ENCODE peak calls at places on chromosomes 5 and 9, in four cellular contexts. S is NT2/D1, F is fibroblast of the aortic adventitia, G is GM06990. C is an unnamed sample.
A peak's percentile ranks its signal among the peaks of the same experiment; 100 is the strongest.

GRCh38 chr5:68725905-68726683 is 367.7 kb upstream of the SLC30A5 start:
- DNase-seq in S (no peak), F (no peak), G (no peak), C (no peak)

GRCh38 chr9:136108648-136109266 is 9.9 kb downstream of the TMEM250 start:
- DNase-seq in S (no peak), F (no peak), G (no peak), C (no peak)

GRCh38 chr5:41763096-41763495 is 107.1 kb downstream of the OXCT1 start:
- DNase-seq in G (no peak), S (no peak), F (peak; percentile 75), C (peak; percentile 77)

GRCh38 chr5:116084231-116084630 is 594 bp upstream of the COMMD10 start:
- DNase-seq in F (peak; percentile 30), G (peak; percentile 36), S (no peak), C (peak; percentile 30)

GRCh38 chr5:2776338-2777302 is 25.1 kb upstream of the IRX2 start:
- DNase-seq in F (no peak), G (no peak), S (no peak), C (no peak)

GRCh38 chr9:6777218-6777902 is 19.6 kb downstream of the KDM4C start:
- DNase-seq in S (peak; percentile 89), F (no peak), G (peak; percentile 25), C (no peak)

GRCh38 chr5:44697025-44697424 is 111.7 kb upstream of the MRPS30 start:
- DNase-seq in G (no peak), S (no peak), F (no peak), C (no peak)

GRCh38 chr5:55063220-55063863 is 39.1 kb upstream of the GZMA start:
- DNase-seq in S (no peak), F (peak; percentile 39), G (no peak), C (peak; percentile 6)

GRCh38 chr9:134597041-134597913 is 44.3 kb upstream of the COL5A1 start:
- DNase-seq in G (no peak), S (no peak), F (no peak), C (peak; percentile 59)

GRCh38 chr9:4572184-4572826 is 82.0 kb downstream of the SLC1A1 start:
- DNase-seq in F (no peak), G (no peak), S (no peak), C (no peak)

GRCh38 chr5:58599217-58599616 is 16.3 kb downstream of the RAB3C start:
- DNase-seq in F (no peak), S (no peak), G (no peak), C (no peak)

GRCh38 chr5:73278693-73279092 is 105.7 kb downstream of the TMEM174 start:
- DNase-seq in S (no peak), F (no peak), G (no peak), C (no peak)

GRCh38 chr9:128371622-128372117 is 496 bp downstream of the URM1 start:
- DNase-seq in S (no peak), F (no peak), G (no peak), C (no peak)

GRCh38 chr5:137743031-137743640 is 7.2 kb upstream of the KLHL3 start:
- DNase-seq in G (no peak), F (peak; percentile 82), S (peak; percentile 46), C (peak; percentile 81)

GRCh38 chr5:77192444-77193050 is 17.9 kb upstream of the PDE8B start:
- DNase-seq in G (no peak), S (no peak), F (no peak), C (no peak)

GRCh38 chr5:71719092-71719964 is at the start of gene CARTPT:
- DNase-seq in G (no peak), S (peak; percentile 32), F (no peak), C (peak; percentile 16)

GRCh38 chr5:68033961-68034581 is 181.5 kb upstream of the PIK3R1 start:
- DNase-seq in F (peak; percentile 93), G (no peak), S (no peak), C (peak; percentile 56)

GRCh38 chr5:18605186-18605585 is 970.9 kb downstream of the TAF11L14 start:
- DNase-seq in G (no peak), S (no peak), F (no peak), C (no peak)

GRCh38 chr5:145887217-145887616 is 14.4 kb upstream of the GRXCR2 start:
- DNase-seq in S (no peak), G (no peak), F (no peak), C (no peak)

GRCh38 chr9:96183751-96184150 is 118.2 kb downstream of the HSD17B3 start:
- DNase-seq in S (no peak), F (no peak), G (no peak), C (no peak)

GRCh38 chr5:6574537-6574936 is 58.3 kb downstream of the NSUN2 start:
- DNase-seq in G (no peak), F (no peak), S (no peak), C (no peak)

GRCh38 chr5:154164182-154164581 is 26.4 kb upstream of the GALNT10 start:
- DNase-seq in F (no peak), G (no peak), S (no peak), C (no peak)

GRCh38 chr5:10601246-10602030 is 37.6 kb downstream of the ANKRD33B start:
- DNase-seq in F (peak; percentile 97), S (no peak), G (peak; percentile 72), C (peak; percentile 92)

GRCh38 chr5:120055858-120056257 is 408.2 kb upstream of the PRR16 start:
- DNase-seq in S (no peak), F (peak; percentile 84), G (no peak), C (peak; percentile 68)

GRCh38 chr5:107469485-107469884 is 201.3 kb downstream of the EFNA5 start:
- DNase-seq in S (no peak), G (no peak), F (peak; percentile 91), C (peak; percentile 93)

GRCh38 chr9:68999393-69000105 is 14.4 kb downstream of the PRKACG start:
- DNase-seq in F (peak; percentile 74), G (no peak), S (peak; percentile 76), C (peak; percentile 59)

GRCh38 chr5:15495026-15495425 is 5.0 kb upstream of the FBXL7 start:
- DNase-seq in S (no peak), F (no peak), G (no peak), C (no peak)

GRCh38 chr5:179699640-179700298 is 1.0 kb downstream of the CANX start:
- DNase-seq in F (peak; percentile 40), G (peak; percentile 8), S (no peak), C (peak; percentile 25)

GRCh38 chr5:102902647-102903046 is 147.5 kb downstream of the PAM start:
- DNase-seq in F (no peak), G (no peak), S (no peak), C (no peak)

GRCh38 chr9:79485258-79485657 is 86.5 kb upstream of the TLE4 start:
- DNase-seq in S (no peak), G (no peak), F (no peak), C (no peak)
- H3K4me3 ChIP-seq in S (no peak overlapping the region), G (no peak overlapping the region), F (no peak overlapping the region), C (no peak overlapping the region)

GRCh38 chr9:14744768-14745167 is 22.2 kb upstream of the CER1 start:
- DNase-seq in F (no peak), G (no peak), S (no peak), C (no peak)
- H3K4me3 ChIP-seq in F (no peak overlapping the region), G (no peak overlapping the region), S (no peak overlapping the region), C (no peak overlapping the region)

GRCh38 chr9:113622600-113623400 is 159.3 kb downstream of the RGS3 start:
- DNase-seq in G (peak; percentile 52), S (peak; percentile 92), F (peak; percentile 82), C (peak; percentile 97)
- H3K4me3 ChIP-seq in G (no peak overlapping the region), S (peak overlapping the region; percentile 16), F (no peak overlapping the region), C (no peak overlapping the region)

DNA sequence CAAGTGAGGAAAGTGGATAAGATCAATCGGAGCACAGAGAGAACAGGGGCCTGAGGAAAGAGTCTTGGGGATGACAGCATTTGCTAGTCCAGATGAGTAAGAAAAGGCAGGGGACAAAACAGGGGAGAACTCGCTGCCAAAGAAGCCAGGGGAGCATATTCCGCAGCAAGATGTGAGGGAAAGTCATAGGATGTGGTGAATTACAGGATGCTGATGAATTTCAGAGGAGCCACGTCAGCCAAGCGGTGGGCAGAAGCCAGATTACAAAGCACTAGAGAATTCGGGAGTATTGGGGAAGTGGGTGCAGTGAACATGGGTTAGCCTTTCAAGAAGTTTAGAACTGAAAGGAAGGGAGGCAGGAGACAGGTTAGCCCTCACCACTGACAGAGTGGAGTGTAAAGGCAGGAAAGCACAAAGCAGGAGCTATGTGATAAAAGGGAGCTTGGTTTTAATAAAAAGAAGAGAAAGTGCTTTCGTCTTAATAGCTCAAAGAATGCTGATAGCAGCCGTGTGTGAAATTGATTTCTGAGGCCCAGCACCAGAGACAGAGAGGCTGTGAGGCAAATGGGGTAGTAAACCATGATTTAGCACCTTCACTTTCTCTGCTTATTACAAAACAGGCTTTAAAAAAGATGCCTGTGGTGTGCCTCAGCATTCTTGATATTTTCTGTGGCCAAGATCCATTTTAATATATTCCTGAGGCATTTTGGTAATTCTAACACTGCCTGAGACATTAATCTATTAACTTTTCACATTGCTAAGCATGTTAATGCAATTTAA is 16.8 kb downstream of the ADAMTSL1 start:
- DNase-seq in S (no peak), F (peak; percentile 99), G (no peak), C (peak; percentile 99)
- H3K4me3 ChIP-seq in S (no peak overlapping the region), F (peak overlapping the region; percentile 50), G (no peak overlapping the region), C (peak overlapping the region; percentile 1)

GRCh38 chr9:121309171-121309570 is 41.2 kb downstream of the GSN start:
- DNase-seq in F (no peak), S (no peak), G (no peak), C (no peak)
- H3K4me3 ChIP-seq in F (no peak overlapping the region), S (no peak overlapping the region), G (no peak overlapping the region), C (no peak overlapping the region)

DNA sequence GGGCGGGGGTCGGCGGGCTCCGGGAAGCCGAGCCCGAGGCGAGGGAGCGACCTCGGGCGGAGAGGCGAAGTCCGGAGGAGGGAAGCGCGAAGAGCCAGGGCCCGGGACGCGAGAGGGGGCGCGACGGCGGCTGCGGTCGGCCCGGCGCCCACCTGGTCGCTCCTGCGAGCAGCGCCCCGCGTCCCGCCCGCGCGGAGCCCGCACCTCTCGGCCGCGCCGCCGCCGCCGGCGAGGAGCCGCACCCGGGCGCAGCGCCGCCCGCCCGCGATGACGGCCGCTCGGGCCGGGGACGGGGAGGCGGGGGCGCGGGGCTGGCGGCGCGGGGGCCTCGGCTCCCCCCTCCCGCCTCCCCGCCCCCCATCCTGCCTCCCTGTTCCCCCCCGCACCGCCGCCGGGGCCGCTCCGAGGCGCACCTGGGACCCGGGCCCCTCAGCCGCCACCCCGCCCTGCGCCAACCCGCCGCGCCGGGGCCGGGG is 2.6 kb downstream of the NR5A1 start:
- DNase-seq in F (no peak), S (no peak), G (no peak), C (no peak)
- H3K4me3 ChIP-seq in F (no peak overlapping the region), S (peak overlapping the region; percentile 46), G (no peak overlapping the region), C (no peak overlapping the region)

GRCh38 chr5:172007795-172008465 is 1.5 kb upstream of the FBXW11 start:
- DNase-seq in S (no peak), G (no peak), F (peak; percentile 97), C (peak; percentile 66)

GRCh38 chr5:172007153-172007794 is 836 bp upstream of the FBXW11 start:
- DNase-seq in S (no peak), G (no peak), F (peak; percentile 32), C (no peak)

GRCh38 chr5:172010278-172010677 is 3.8 kb upstream of the FBXW11 start:
- DNase-seq in G (no peak), F (peak; percentile 66), S (no peak), C (peak; percentile 27)

GRCh38 chr5:172009536-172010270 is 3.3 kb upstream of the FBXW11 start:
- DNase-seq in G (no peak), S (no peak), F (no peak), C (no peak)

DNA sequence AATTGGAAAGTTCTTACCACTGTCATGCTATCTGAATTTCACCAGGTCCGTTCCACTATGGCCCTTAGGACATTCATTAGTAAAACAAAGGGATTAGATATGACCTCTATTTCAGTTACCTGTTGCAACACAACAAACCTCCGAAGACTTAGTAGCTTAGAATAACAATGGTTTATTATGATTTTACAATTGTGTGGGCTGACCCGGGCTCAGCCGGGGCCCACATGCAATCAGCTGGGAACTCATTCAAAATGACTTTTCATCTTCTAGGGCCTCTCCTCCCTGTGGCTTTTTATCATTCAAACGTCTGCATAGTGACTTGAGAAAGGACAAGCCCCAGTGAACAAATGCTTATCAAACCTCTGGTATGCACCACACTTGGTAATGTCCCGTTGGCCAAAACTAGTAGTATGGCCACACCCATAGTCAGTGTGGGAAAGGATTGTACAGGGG is 2.3 kb upstream of the FBXW11 start:
- DNase-seq in G (no peak), S (peak; percentile 62), F (peak; percentile 90), C (peak; percentile 10)
- H3K4me3 ChIP-seq in G (no peak overlapping the region), S (no peak overlapping the region), F (no peak overlapping the region), C (no peak overlapping the region)